ENCODE peak calls at places on chromosome 17, in seven cellular contexts. One of them, this sample, is unnamed.

GRCh38 chr17:55343900-55344513 is 77.6 kb downstream of the MMD start:
- DNase-seq in A549: no peak
- DNase-seq in GM19239: no peak
- DNase-seq in ACHN: no peak
- DNase-seq in hypothalamus: no peak
- DNase-seq in Calu3: no peak
- DNase-seq in endothelial cell: no peak
- DNase-seq in this sample: no peak

GRCh38 chr17:8994319-8994718 is 27.0 kb upstream of the NTN1 start:
- DNase-seq in ACHN: peak; percentile 60
- DNase-seq in hypothalamus: no peak
- DNase-seq in A549: peak; percentile 62
- DNase-seq in endothelial cell: peak; percentile 78
- DNase-seq in Calu3: peak; percentile 78
- DNase-seq in GM19239: no peak
- DNase-seq in this sample: no peak

GRCh38 chr17:12867726-12868125 is 78.4 kb downstream of the ARHGAP44 start:
- DNase-seq in ACHN: no peak
- DNase-seq in GM19239: no peak
- DNase-seq in A549: no peak
- DNase-seq in endothelial cell: no peak
- DNase-seq in Calu3: no peak
- DNase-seq in hypothalamus: no peak
- DNase-seq in this sample: no peak

GRCh38 chr17:41739661-41740352 is 5.4 kb upstream of the HAP1 start:
- DNase-seq in Calu3: peak; percentile 29
- DNase-seq in hypothalamus: no peak
- DNase-seq in endothelial cell: no peak
- DNase-seq in ACHN: peak; percentile 42
- DNase-seq in A549: peak; percentile 73
- DNase-seq in GM19239: no peak
- DNase-seq in this sample: no peak

GRCh38 chr17:436571-436970 is 84.0 kb upstream of the RPH3AL start:
- DNase-seq in hypothalamus: no peak
- DNase-seq in endothelial cell: no peak
- DNase-seq in ACHN: no peak
- DNase-seq in GM19239: no peak
- DNase-seq in A549: no peak
- DNase-seq in Calu3: no peak
- DNase-seq in this sample: no peak

GRCh38 chr17:66747561-66748275 is 87.2 kb upstream of the CACNG5 start:
- DNase-seq in ACHN: no peak
- DNase-seq in hypothalamus: no peak
- DNase-seq in GM19239: no peak
- DNase-seq in endothelial cell: no peak
- DNase-seq in A549: no peak
- DNase-seq in Calu3: no peak
- DNase-seq in this sample: no peak

GRCh38 chr17:29145289-29146058 is 34.7 kb downstream of the MYO18A start:
- DNase-seq in ACHN: peak; percentile 84
- DNase-seq in GM19239: no peak
- DNase-seq in Calu3: peak; percentile 69
- DNase-seq in hypothalamus: peak; percentile 10
- DNase-seq in endothelial cell: peak; percentile 68
- DNase-seq in A549: peak; percentile 86
- DNase-seq in this sample: no peak

GRCh38 chr17:38554430-38555350 is 51.1 kb downstream of the SRCIN1 start:
- DNase-seq in ACHN: no peak
- DNase-seq in hypothalamus: no peak
- DNase-seq in GM19239: no peak
- DNase-seq in endothelial cell: no peak
- DNase-seq in Calu3: no peak
- DNase-seq in A549: no peak
- DNase-seq in this sample: no peak

GRCh38 chr17:21286771-21287702 is 2.5 kb downstream of the MAP2K3 start:
- DNase-seq in GM19239: no peak
- DNase-seq in endothelial cell: no peak
- DNase-seq in Calu3: peak; percentile 57
- DNase-seq in ACHN: peak; percentile 30
- DNase-seq in A549: peak; percentile 62
- DNase-seq in hypothalamus: no peak
- DNase-seq in this sample: no peak

GRCh38 chr17:82041139-82041814 is 3.8 kb upstream of the DCXR start:
- DNase-seq in ACHN: no peak
- DNase-seq in endothelial cell: no peak
- DNase-seq in GM19239: no peak
- DNase-seq in A549: no peak
- DNase-seq in hypothalamus: no peak
- DNase-seq in Calu3: no peak
- DNase-seq in this sample: no peak

GRCh38 chr17:45952814-45953320 is 46.2 kb upstream of the STH start:
- DNase-seq in Calu3: no peak
- DNase-seq in endothelial cell: no peak
- DNase-seq in hypothalamus: no peak
- DNase-seq in ACHN: no peak
- DNase-seq in GM19239: no peak
- DNase-seq in A549: no peak
- DNase-seq in this sample: no peak

GRCh38 chr17:48624544-48625501 is 1.3 kb downstream of the HOXB9 start:
- DNase-seq in ACHN: peak; percentile 62
- DNase-seq in endothelial cell: no peak
- DNase-seq in A549: peak; percentile 50
- DNase-seq in GM19239: no peak
- DNase-seq in Calu3: peak; percentile 64
- DNase-seq in hypothalamus: no peak
- DNase-seq in this sample: no peak

GRCh38 chr17:13120864-13121263 is 103.0 kb upstream of the ELAC2 start:
- DNase-seq in endothelial cell: no peak
- DNase-seq in hypothalamus: no peak
- DNase-seq in GM19239: no peak
- DNase-seq in Calu3: no peak
- DNase-seq in A549: no peak
- DNase-seq in ACHN: no peak
- DNase-seq in this sample: no peak

GRCh38 chr17:19370493-19370960 is 7.8 kb upstream of the MAPK7 start:
- DNase-seq in endothelial cell: no peak
- DNase-seq in Calu3: no peak
- DNase-seq in GM19239: no peak
- DNase-seq in hypothalamus: no peak
- DNase-seq in A549: no peak
- DNase-seq in ACHN: no peak
- DNase-seq in this sample: no peak

GRCh38 chr17:30517786-30518185 is 40.6 kb downstream of the GOSR1 start:
- DNase-seq in Calu3: no peak
- DNase-seq in hypothalamus: no peak
- DNase-seq in ACHN: no peak
- DNase-seq in endothelial cell: no peak
- DNase-seq in A549: no peak
- DNase-seq in GM19239: no peak
- DNase-seq in this sample: no peak

GRCh38 chr17:3796110-3796821 is 4.7 kb downstream of the ITGAE start:
- DNase-seq in ACHN: no peak
- DNase-seq in A549: no peak
- DNase-seq in Calu3: no peak
- DNase-seq in GM19239: peak; percentile 57
- DNase-seq in hypothalamus: no peak
- DNase-seq in endothelial cell: no peak
- DNase-seq in this sample: no peak

GRCh38 chr17:80877095-80877828 is 114.4 kb upstream of the CHMP6 start:
- DNase-seq in hypothalamus: no peak
- DNase-seq in endothelial cell: no peak
- DNase-seq in A549: no peak
- DNase-seq in Calu3: no peak
- DNase-seq in GM19239: peak; percentile 77
- DNase-seq in ACHN: no peak
- DNase-seq in this sample: no peak

GRCh38 chr17:72346306-72346705 is 225.5 kb downstream of the SOX9 start:
- DNase-seq in Calu3: no peak
- DNase-seq in hypothalamus: no peak
- DNase-seq in endothelial cell: no peak
- DNase-seq in ACHN: no peak
- DNase-seq in A549: no peak
- DNase-seq in GM19239: no peak
- DNase-seq in this sample: no peak

GRCh38 chr17:61334673-61335072 is 65.0 kb upstream of the TBX2 start:
- DNase-seq in GM19239: no peak
- DNase-seq in ACHN: no peak
- DNase-seq in A549: no peak
- DNase-seq in Calu3: no peak
- DNase-seq in hypothalamus: no peak
- DNase-seq in endothelial cell: no peak
- DNase-seq in this sample: no peak

GRCh38 chr17:81035389-81036127 is 607 bp downstream of the BAIAP2 start:
- DNase-seq in hypothalamus: no peak
- DNase-seq in Calu3: peak; percentile 20
- DNase-seq in ACHN: peak; percentile 31
- DNase-seq in endothelial cell: no peak
- DNase-seq in A549: no peak
- DNase-seq in GM19239: no peak
- DNase-seq in this sample: no peak

GRCh38 chr17:48336986-48337385 is 93.0 kb downstream of the SKAP1 start:
- DNase-seq in Calu3: no peak
- DNase-seq in endothelial cell: no peak
- DNase-seq in ACHN: no peak
- DNase-seq in hypothalamus: no peak
- DNase-seq in GM19239: no peak
- DNase-seq in A549: no peak
- DNase-seq in this sample: no peak

GRCh38 chr17:64459284-64459747 is 10.4 kb downstream of the MILR1 start:
- DNase-seq in ACHN: peak; percentile 14
- DNase-seq in Calu3: peak; percentile 40
- DNase-seq in hypothalamus: no peak
- DNase-seq in A549: peak; percentile 51
- DNase-seq in endothelial cell: no peak
- DNase-seq in GM19239: no peak
- DNase-seq in this sample: no peak

GRCh38 chr17:67628580-67629013 is 89.1 kb upstream of the NOL11 start:
- DNase-seq in Calu3: no peak
- DNase-seq in hypothalamus: no peak
- DNase-seq in GM19239: no peak
- DNase-seq in A549: peak; percentile 20
- DNase-seq in ACHN: peak; percentile 69
- DNase-seq in endothelial cell: peak; percentile 24
- DNase-seq in this sample: no peak

GRCh38 chr17:62780273-62780672 is 27.8 kb downstream of the MARCHF10 start:
- DNase-seq in GM19239: no peak
- DNase-seq in Calu3: peak; percentile 22
- DNase-seq in endothelial cell: no peak
- DNase-seq in hypothalamus: no peak
- DNase-seq in A549: no peak
- DNase-seq in ACHN: no peak
- DNase-seq in this sample: no peak

GRCh38 chr17:67442787-67443624 is 65.9 kb downstream of the PITPNC1 start:
- DNase-seq in GM19239: no peak
- DNase-seq in Calu3: no peak
- DNase-seq in A549: no peak
- DNase-seq in ACHN: no peak
- DNase-seq in endothelial cell: no peak
- DNase-seq in hypothalamus: no peak
- DNase-seq in this sample: no peak

This sample was measured in NCI-H187 treated with DMSO at 0.1 percent for 48 hours.